ENCODE peak calls at places on chromosomes 6 and 20, in five cellular contexts. E is astrocyte of the hippocampus, Y is IMR-90, N is pancreas, A is HFFc6. R is an unnamed sample.

GRCh38 chr6:74598473-74599393 is 607.1 kb downstream of the COL12A1 start:
- DNase-seq in Y (peak), E (no peak), N (no peak), A (peak), R (no peak)

GRCh38 chr6:163243691-163244505 is 170.6 kb upstream of the QKI start:
- DNase-seq in E (peak), Y (no peak), N (no peak), A (no peak), R (peak)

GRCh38 chr6:7108196-7108963 is 619 bp downstream of the RREB1 start:
- DNase-seq in E (peak), A (peak), Y (peak), N (peak), R (peak)

GRCh38 chr6:29516108-29516507 is 28.4 kb upstream of the MAS1L start:
- DNase-seq in E (peak), N (no peak), Y (peak), A (no peak), R (peak)

GRCh38 chr6:135537782-135538301 is 40.3 kb upstream of the AHI1 start:
- DNase-seq in Y (peak), N (no peak), E (peak), A (peak), R (peak)

GRCh38 chr6:132382630-132383175 is 18.6 kb downstream of the MOXD1 start:
- DNase-seq in A (no peak), E (no peak), N (no peak), Y (no peak), R (no peak)

GRCh38 chr6:154752015-154752414 is 18.8 kb downstream of the SCAF8 start:
- DNase-seq in E (no peak), Y (no peak), N (no peak), A (no peak), R (no peak)

GRCh38 chr6:136335736-136336362 is 46.2 kb upstream of the BCLAF1 start:
- DNase-seq in N (no peak), E (no peak), Y (peak), A (no peak), R (no peak)

GRCh38 chr6:14381225-14381887 is 263.8 kb downstream of the CD83 start:
- DNase-seq in N (no peak), A (no peak), E (no peak), Y (no peak), R (no peak)

GRCh38 chr6:142071981-142072380 is 60.7 kb upstream of the GJE1 start:
- DNase-seq in E (no peak), Y (no peak), N (no peak), A (no peak), R (no peak)

GRCh38 chr6:155493694-155494143 is 38.1 kb upstream of the NOX3 start:
- DNase-seq in E (peak), N (no peak), Y (peak), A (peak), R (peak)

GRCh38 chr6:3549314-3549940 is 92.6 kb upstream of the SLC22A23 start:
- DNase-seq in E (no peak), N (no peak), Y (no peak), A (no peak), R (peak)

GRCh38 chr20:59004493-59004762 is 2.6 kb downstream of the CTSZ start:
- DNase-seq in E (no peak), Y (no peak), N (no peak), A (no peak), R (no peak)

GRCh38 chr6:112253505-112253841 is 894 bp downstream of the LAMA4 start:
- DNase-seq in A (no peak), N (no peak), E (peak), Y (no peak), R (peak)

GRCh38 chr6:43948527-43949450 is 178.5 kb downstream of the MRPL14 start:
- DNase-seq in A (no peak), E (peak), N (no peak), Y (peak), R (peak)

GRCh38 chr6:68726992-68727391 is 91.9 kb downstream of the ADGRB3 start:
- DNase-seq in N (no peak), E (no peak), A (no peak), Y (no peak), R (no peak)

GRCh38 chr20:24489193-24489592 is 19.8 kb downstream of the SYNDIG1 start:
- DNase-seq in N (no peak), Y (no peak), A (no peak), E (no peak), R (no peak)

GRCh38 chr6:34514593-34515472 is 41.3 kb downstream of the SPDEF start:
- DNase-seq in A (peak), Y (peak), N (no peak), E (peak), R (no peak)

GRCh38 chr6:25218346-25218745 is 60.8 kb upstream of the CARMIL1 start:
- DNase-seq in N (no peak), E (no peak), Y (no peak), A (no peak), R (no peak)

GRCh38 chr20:1651268-1651667 is 6.3 kb downstream of the SIRPG start:
- DNase-seq in A (no peak), N (no peak), E (no peak), Y (no peak), R (no peak)

GRCh38 chr20:1631309-1632227 is 11.8 kb upstream of the SIRPB1 start:
- DNase-seq in A (no peak), E (no peak), Y (no peak), N (no peak), R (no peak)

GRCh38 chr20:8153281-8153908 is 21.3 kb downstream of the PLCB1 start:
- DNase-seq in N (no peak), E (peak), A (no peak), Y (peak), R (peak)

GRCh38 chr6:4809999-4810918 is 34.1 kb downstream of the CDYL start:
- DNase-seq in E (no peak), A (peak), Y (peak), N (no peak), R (peak)

GRCh38 chr6:42960243-42961019 is at the start of gene GNMT:
- DNase-seq in N (peak), E (peak), A (no peak), Y (no peak), R (peak)

GRCh38 chr6:67680297-67680932 is 954.7 kb upstream of the ADGRB3 start:
- DNase-seq in A (no peak), E (peak), Y (peak), N (no peak), R (no peak)

GRCh38 chr6:5173862-5174643 is 86.7 kb downstream of the LYRM4 start:
- DNase-seq in Y (peak), N (no peak), E (no peak), A (no peak), R (no peak)

GRCh38 chr20:13915244-13915643 is 75.2 kb downstream of the SEL1L2 start:
- DNase-seq in Y (no peak), A (no peak), E (no peak), N (peak), R (no peak)

GRCh38 chr20:10487354-10488115 is 52.4 kb downstream of the SLX4IP start:
- DNase-seq in Y (peak), A (no peak), E (peak), N (no peak), R (no peak)

GRCh38 chr6:5208491-5208890 is 52.3 kb downstream of the LYRM4 start:
- DNase-seq in Y (peak), E (no peak), A (no peak), N (no peak), R (no peak)

GRCh38 chr6:11083956-11084355 is 9.7 kb upstream of the SMIM13 start:
- DNase-seq in A (no peak), N (no peak), E (no peak), Y (no peak), R (no peak)

GRCh38 chr20:364905-365794 is 15.4 kb upstream of the TRIB3 start:
- DNase-seq in E (peak), N (no peak), Y (peak), A (peak), R (peak)

GRCh38 chr20:13492001-13492480 is 146.7 kb downstream of the TASP1 start:
- DNase-seq in N (no peak), A (peak), E (peak), Y (peak), R (no peak)

GRCh38 chr6:112311950-112312547 is 35.1 kb upstream of the RFPL4B start:
- DNase-seq in E (peak), Y (peak), A (peak), N (no peak), R (no peak)

GRCh38 chr6:39441301-39441700 is 118.8 kb upstream of the KCNK16 start:
- DNase-seq in A (no peak), E (no peak), N (no peak), Y (no peak), R (no peak)

GRCh38 chr6:55772730-55773129 is 102.7 kb downstream of the BMP5 start:
- DNase-seq in Y (no peak), A (no peak), N (no peak), E (no peak), R (no peak)

GRCh38 chr6:158660331-158660730 is 10.5 kb downstream of the SYTL3 start:
- DNase-seq in Y (no peak), N (no peak), E (no peak), A (no peak), R (no peak)

GRCh38 chr6:170445984-170446383 is 107.1 kb downstream of the PSMB1 start:
- DNase-seq in Y (no peak), A (no peak), N (no peak), E (no peak), R (no peak)

GRCh38 chr20:309306-309840 is 12.0 kb downstream of the ZCCHC3 start:
- DNase-seq in E (no peak), Y (peak), A (no peak), N (no peak), R (peak)

R was measured in Daoy.